ENCODE peak calls at places on chromosomes 4 and X, in ten cellular contexts. X is HFFc6; Q is GM20000; U is effector memory CD8-positive, alpha-beta T cell; C is SK-N-SH; D is T-helper 17 cell; M is neural crest cell; O is ovary; I is HCEC 1CT; R is T1000. Y is an unnamed sample.

GRCh38 chr4:6443035-6444023 is 29.1 kb downstream of the PPP2R2C start:
- DNase-seq in X (no peak), Q (no peak), O (no peak), C (peak), M (no peak), R (no peak), D (no peak), I (no peak), U (no peak), Y (no peak)

GRCh38 chr4:114364857-114365256 is 233.8 kb upstream of the UGT8 start:
- DNase-seq in M (no peak), C (no peak), Q (no peak), O (no peak), D (no peak), X (peak), R (no peak), U (no peak), I (peak), Y (peak)

GRCh38 chrX:154059231-154059630 is 38.3 kb downstream of the MECP2 start:
- DNase-seq in U (no peak), Q (no peak), X (no peak), O (no peak), D (no peak), M (no peak), I (no peak), R (no peak), C (no peak), Y (no peak)

GRCh38 chr4:183554878-183555585 is 50.2 kb downstream of the ING2 start:
- DNase-seq in X (no peak), R (no peak), D (no peak), U (no peak), I (no peak), Q (no peak), O (no peak), M (no peak), C (no peak), Y (no peak)

GRCh38 chr4:110869862-110870577 is 247.1 kb upstream of the PITX2 start:
- DNase-seq in R (no peak), U (no peak), C (no peak), O (no peak), D (no peak), X (peak), Q (peak), M (no peak), I (no peak), Y (no peak)

GRCh38 chr4:7867701-7868429 is 71.8 kb downstream of the AFAP1 start:
- DNase-seq in R (no peak), I (peak), D (no peak), M (no peak), C (no peak), X (peak), O (no peak), Q (no peak), U (no peak), Y (peak)

GRCh38 chr4:81828991-81829390 is 357.3 kb upstream of the RASGEF1B start:
- DNase-seq in O (no peak), M (no peak), U (no peak), R (no peak), I (no peak), C (no peak), D (no peak), X (no peak), Q (no peak), Y (no peak)

GRCh38 chr4:118279920-118280432 is 72.8 kb downstream of the PRSS12 start:
- DNase-seq in Q (no peak), U (no peak), O (no peak), X (no peak), I (no peak), R (no peak), M (no peak), D (no peak), C (no peak), Y (no peak)

GRCh38 chr4:77084019-77084604 is 8.3 kb upstream of the CCNI start:
- DNase-seq in R (no peak), X (no peak), I (no peak), C (no peak), O (no peak), U (no peak), M (no peak), Q (no peak), D (no peak), Y (no peak)

GRCh38 chrX:20412871-20413486 is 146.3 kb upstream of the RPS6KA3 start:
- DNase-seq in I (no peak), M (no peak), X (no peak), O (no peak), Q (peak), R (no peak), C (no peak), U (peak), D (peak), Y (no peak)

GRCh38 chr4:185520119-185520518 is 15.2 kb downstream of the PDLIM3 start:
- DNase-seq in I (no peak), Q (no peak), R (no peak), C (no peak), U (no peak), X (no peak), D (no peak), M (no peak), O (no peak), Y (no peak)

GRCh38 chr4:163558539-163559044 is 64.1 kb downstream of the TMA16 start:
- DNase-seq in M (no peak), D (no peak), U (no peak), X (no peak), Q (no peak), I (peak), C (no peak), O (no peak), R (no peak), Y (no peak)

GRCh38 chrX:10121787-10122186 is 35.0 kb upstream of the CLCN4 start:
- DNase-seq in Q (peak), I (no peak), O (no peak), M (no peak), X (no peak), C (no peak), D (no peak), R (no peak), U (no peak), Y (no peak)

GRCh38 chr4:135718019-135718418 is 1516.4 kb upstream of the PABPC4L start:
- DNase-seq in M (no peak), I (peak), O (no peak), D (no peak), X (peak), Q (no peak), C (no peak), U (no peak), R (no peak), Y (no peak)

GRCh38 chr4:124459922-124460301 is 252.6 kb downstream of the ANKRD50 start:
- DNase-seq in I (peak), X (no peak), O (no peak), R (no peak), U (no peak), C (no peak), D (no peak), Q (no peak), M (no peak), Y (peak)

GRCh38 chrX:24167719-24168472 is 18.4 kb downstream of the ZFX start:
- DNase-seq in X (no peak), I (no peak), D (no peak), U (no peak), M (no peak), Q (no peak), C (no peak), R (no peak), O (no peak), Y (no peak)

GRCh38 chr4:183200453-183200852 is 101.4 kb downstream of the WWC2 start:
- DNase-seq in Q (no peak), O (peak), U (no peak), C (no peak), X (peak), R (peak), D (no peak), M (no peak), I (peak), Y (peak)

GRCh38 chrX:113906168-113906567 is 677.7 kb upstream of the HTR2C start:
- DNase-seq in X (no peak), I (peak), M (no peak), Q (no peak), C (peak), R (no peak), D (no peak), U (no peak), O (no peak), Y (no peak)

GRCh38 chr4:97153042-97153441 is 990.2 kb downstream of the STPG2 start:
- DNase-seq in M (no peak), Q (no peak), R (no peak), I (no peak), U (no peak), C (peak), D (no peak), X (no peak), O (no peak), Y (no peak)

GRCh38 chrX:52363247-52363883 is 5.5 kb upstream of the XAGE2 start:
- DNase-seq in C (no peak), O (no peak), Q (no peak), D (no peak), R (no peak), M (no peak), U (no peak), I (no peak), X (no peak), Y (no peak)

GRCh38 chr4:61517144-61517543 is 317.0 kb downstream of the ADGRL3 start:
- DNase-seq in X (no peak), C (no peak), O (no peak), U (no peak), D (no peak), M (peak), R (no peak), I (no peak), Q (no peak), Y (no peak)

GRCh38 chr4:186845137-186845842 is 121.6 kb upstream of the FAT1 start:
- DNase-seq in Q (no peak), M (no peak), U (no peak), X (peak), C (no peak), R (no peak), D (no peak), I (peak), O (peak), Y (peak)

GRCh38 chr4:169612869-169613859 is 781 bp upstream of the NEK1 start:
- DNase-seq in R (peak), O (peak), D (peak), C (peak), U (peak), I (peak), X (peak), Q (peak), M (peak), Y (peak)

GRCh38 chrX:18701621-18702361 is 5.7 kb upstream of the PPEF1 start:
- DNase-seq in U (no peak), M (no peak), Q (no peak), C (no peak), D (no peak), X (no peak), O (no peak), R (no peak), I (no peak), Y (no peak)

GRCh38 chr4:182307746-182308145 is 64.5 kb downstream of the TENM3 start:
- DNase-seq in R (peak), X (peak), O (no peak), Q (no peak), M (no peak), C (no peak), U (no peak), D (no peak), I (peak), Y (peak)

GRCh38 chr4:110793890-110794588 is 171.2 kb upstream of the PITX2 start:
- DNase-seq in Q (no peak), I (no peak), U (no peak), C (no peak), M (no peak), D (no peak), X (no peak), R (no peak), O (no peak), Y (no peak)